ENCODE peak calls at places on chromosomes 4 and X, in seven cellular contexts. One of them, this sample, is unnamed.

GRCh38 chrX:9146657-9147056 is 112.7 kb upstream of the FAM9B start:
- DNase-seq in dermis microvascular lymphatic vessel endothelial cell: no peak
- DNase-seq in naive thymus-derived CD8-positive, alpha-beta T cell: no peak
- DNase-seq in nephron progenitor cell: no peak
- DNase-seq in adrenal gland: no peak
- DNase-seq in LoVo: no peak
- DNase-seq in IMR-90: no peak
- DNase-seq in this sample: no peak

GRCh38 chr4:6771229-6771671 is 11.3 kb upstream of the KIAA0232 start:
- DNase-seq in dermis microvascular lymphatic vessel endothelial cell: no peak
- DNase-seq in naive thymus-derived CD8-positive, alpha-beta T cell: no peak
- DNase-seq in nephron progenitor cell: no peak
- DNase-seq in adrenal gland: no peak
- DNase-seq in LoVo: no peak
- DNase-seq in IMR-90: peak
- DNase-seq in this sample: no peak

GRCh38 chr4:178165251-178165650 is 723.0 kb upstream of the AGA start:
- DNase-seq in dermis microvascular lymphatic vessel endothelial cell: no peak
- DNase-seq in naive thymus-derived CD8-positive, alpha-beta T cell: no peak
- DNase-seq in nephron progenitor cell: no peak
- DNase-seq in adrenal gland: no peak
- DNase-seq in LoVo: no peak
- DNase-seq in IMR-90: no peak
- DNase-seq in this sample: no peak

GRCh38 chrX:21940356-21940829 is at the start of gene SMS:
- DNase-seq in dermis microvascular lymphatic vessel endothelial cell: peak
- DNase-seq in naive thymus-derived CD8-positive, alpha-beta T cell: peak
- DNase-seq in nephron progenitor cell: peak
- DNase-seq in adrenal gland: peak
- DNase-seq in LoVo: peak
- DNase-seq in IMR-90: peak
- DNase-seq in this sample: peak

GRCh38 chr4:169557061-169557636 is 55.2 kb downstream of the NEK1 start:
- DNase-seq in dermis microvascular lymphatic vessel endothelial cell: peak
- DNase-seq in naive thymus-derived CD8-positive, alpha-beta T cell: no peak
- DNase-seq in nephron progenitor cell: no peak
- DNase-seq in adrenal gland: no peak
- DNase-seq in LoVo: peak
- DNase-seq in IMR-90: peak
- DNase-seq in this sample: no peak

GRCh38 chr4:34047363-34047762 is 2197.0 kb downstream of the ARAP2 start:
- DNase-seq in dermis microvascular lymphatic vessel endothelial cell: no peak
- DNase-seq in naive thymus-derived CD8-positive, alpha-beta T cell: no peak
- DNase-seq in nephron progenitor cell: no peak
- DNase-seq in adrenal gland: no peak
- DNase-seq in LoVo: no peak
- DNase-seq in IMR-90: no peak
- DNase-seq in this sample: no peak

GRCh38 chr4:25950476-25951389 is 36.7 kb downstream of the SMIM20 start:
- DNase-seq in dermis microvascular lymphatic vessel endothelial cell: peak
- DNase-seq in naive thymus-derived CD8-positive, alpha-beta T cell: no peak
- DNase-seq in nephron progenitor cell: no peak
- DNase-seq in adrenal gland: no peak
- DNase-seq in LoVo: no peak
- DNase-seq in IMR-90: no peak
- DNase-seq in this sample: peak

GRCh38 chrX:39603291-39603690 is 494.5 kb downstream of the BCOR start:
- DNase-seq in dermis microvascular lymphatic vessel endothelial cell: no peak
- DNase-seq in naive thymus-derived CD8-positive, alpha-beta T cell: no peak
- DNase-seq in nephron progenitor cell: no peak
- DNase-seq in adrenal gland: no peak
- DNase-seq in LoVo: no peak
- DNase-seq in IMR-90: no peak
- DNase-seq in this sample: no peak

GRCh38 chrX:79524642-79525041 is 157.5 kb upstream of the ITM2A start:
- DNase-seq in dermis microvascular lymphatic vessel endothelial cell: no peak
- DNase-seq in naive thymus-derived CD8-positive, alpha-beta T cell: no peak
- DNase-seq in nephron progenitor cell: no peak
- DNase-seq in adrenal gland: no peak
- DNase-seq in LoVo: no peak
- DNase-seq in IMR-90: no peak
- DNase-seq in this sample: no peak

GRCh38 chr4:14264437-14264836 is 636.9 kb upstream of the BOD1L1 start:
- DNase-seq in dermis microvascular lymphatic vessel endothelial cell: no peak
- DNase-seq in naive thymus-derived CD8-positive, alpha-beta T cell: no peak
- DNase-seq in nephron progenitor cell: no peak
- DNase-seq in adrenal gland: no peak
- DNase-seq in LoVo: no peak
- DNase-seq in IMR-90: peak
- DNase-seq in this sample: peak

GRCh38 chr4:88729146-88729755 is 31.6 kb upstream of the NAP1L5 start:
- DNase-seq in dermis microvascular lymphatic vessel endothelial cell: peak
- DNase-seq in naive thymus-derived CD8-positive, alpha-beta T cell: no peak
- DNase-seq in nephron progenitor cell: no peak
- DNase-seq in adrenal gland: no peak
- DNase-seq in LoVo: no peak
- DNase-seq in IMR-90: no peak
- DNase-seq in this sample: peak

GRCh38 chr4:130110189-130110588 is 1014.2 kb downstream of the C4orf33 start:
- DNase-seq in dermis microvascular lymphatic vessel endothelial cell: no peak
- DNase-seq in naive thymus-derived CD8-positive, alpha-beta T cell: no peak
- DNase-seq in nephron progenitor cell: no peak
- DNase-seq in adrenal gland: no peak
- DNase-seq in LoVo: no peak
- DNase-seq in IMR-90: no peak
- DNase-seq in this sample: no peak

GRCh38 chrX:118807151-118808017 is 16.2 kb upstream of the ZCCHC12 start:
- DNase-seq in dermis microvascular lymphatic vessel endothelial cell: peak
- DNase-seq in naive thymus-derived CD8-positive, alpha-beta T cell: peak
- DNase-seq in nephron progenitor cell: peak
- DNase-seq in adrenal gland: peak
- DNase-seq in LoVo: peak
- DNase-seq in IMR-90: peak
- DNase-seq in this sample: peak

GRCh38 chrX:39705299-39705698 is 392.5 kb downstream of the BCOR start:
- DNase-seq in dermis microvascular lymphatic vessel endothelial cell: peak
- DNase-seq in naive thymus-derived CD8-positive, alpha-beta T cell: no peak
- DNase-seq in nephron progenitor cell: no peak
- DNase-seq in adrenal gland: peak
- DNase-seq in LoVo: peak
- DNase-seq in IMR-90: peak
- DNase-seq in this sample: peak

GRCh38 chr4:186685744-186686143 is 37.9 kb downstream of the FAT1 start:
- DNase-seq in dermis microvascular lymphatic vessel endothelial cell: no peak
- DNase-seq in naive thymus-derived CD8-positive, alpha-beta T cell: no peak
- DNase-seq in nephron progenitor cell: no peak
- DNase-seq in adrenal gland: no peak
- DNase-seq in LoVo: peak
- DNase-seq in IMR-90: peak
- DNase-seq in this sample: peak

GRCh38 chr4:185576918-185577591 is 41.7 kb upstream of the PDLIM3 start:
- DNase-seq in dermis microvascular lymphatic vessel endothelial cell: no peak
- DNase-seq in naive thymus-derived CD8-positive, alpha-beta T cell: no peak
- DNase-seq in nephron progenitor cell: no peak
- DNase-seq in adrenal gland: no peak
- DNase-seq in LoVo: no peak
- DNase-seq in IMR-90: peak
- DNase-seq in this sample: no peak

GRCh38 chrX:47707031-47707780 is 48.2 kb upstream of the UXT start:
- DNase-seq in dermis microvascular lymphatic vessel endothelial cell: no peak
- DNase-seq in naive thymus-derived CD8-positive, alpha-beta T cell: no peak
- DNase-seq in nephron progenitor cell: no peak
- DNase-seq in adrenal gland: no peak
- DNase-seq in LoVo: no peak
- DNase-seq in IMR-90: no peak
- DNase-seq in this sample: no peak

GRCh38 chr4:46404961-46405360 is 15.0 kb upstream of the GABRA2 start:
- DNase-seq in dermis microvascular lymphatic vessel endothelial cell: no peak
- DNase-seq in naive thymus-derived CD8-positive, alpha-beta T cell: no peak
- DNase-seq in nephron progenitor cell: peak
- DNase-seq in adrenal gland: no peak
- DNase-seq in LoVo: no peak
- DNase-seq in IMR-90: peak
- DNase-seq in this sample: no peak

GRCh38 chrX:13078739-13079444 is 34.5 kb upstream of the FAM9C start:
- DNase-seq in dermis microvascular lymphatic vessel endothelial cell: peak
- DNase-seq in naive thymus-derived CD8-positive, alpha-beta T cell: no peak
- DNase-seq in nephron progenitor cell: no peak
- DNase-seq in adrenal gland: peak
- DNase-seq in LoVo: peak
- DNase-seq in IMR-90: peak
- DNase-seq in this sample: peak

GRCh38 chr4:153488719-153489384 is 22.7 kb downstream of the TMEM131L start:
- DNase-seq in dermis microvascular lymphatic vessel endothelial cell: peak
- DNase-seq in naive thymus-derived CD8-positive, alpha-beta T cell: no peak
- DNase-seq in nephron progenitor cell: peak
- DNase-seq in adrenal gland: no peak
- DNase-seq in LoVo: no peak
- DNase-seq in IMR-90: no peak
- DNase-seq in this sample: peak

GRCh38 chr4:31803511-31804195 is 1083.5 kb downstream of the PCDH7 start:
- DNase-seq in dermis microvascular lymphatic vessel endothelial cell: no peak
- DNase-seq in naive thymus-derived CD8-positive, alpha-beta T cell: no peak
- DNase-seq in nephron progenitor cell: no peak
- DNase-seq in adrenal gland: no peak
- DNase-seq in LoVo: no peak
- DNase-seq in IMR-90: no peak
- DNase-seq in this sample: no peak

GRCh38 chr4:83751336-83751949 is 215.5 kb downstream of the GPAT3 start:
- DNase-seq in dermis microvascular lymphatic vessel endothelial cell: no peak
- DNase-seq in naive thymus-derived CD8-positive, alpha-beta T cell: no peak
- DNase-seq in nephron progenitor cell: no peak
- DNase-seq in adrenal gland: no peak
- DNase-seq in LoVo: peak
- DNase-seq in IMR-90: no peak
- DNase-seq in this sample: no peak

GRCh38 chr4:144645621-144646522 is at the start of gene HHIP:
- DNase-seq in dermis microvascular lymphatic vessel endothelial cell: peak
- DNase-seq in naive thymus-derived CD8-positive, alpha-beta T cell: peak
- DNase-seq in nephron progenitor cell: peak
- DNase-seq in adrenal gland: peak
- DNase-seq in LoVo: no peak
- DNase-seq in IMR-90: peak
- DNase-seq in this sample: peak

GRCh38 chrX:134718329-134719317 is 60.4 kb upstream of the PLAC1 start:
- DNase-seq in dermis microvascular lymphatic vessel endothelial cell: peak
- DNase-seq in naive thymus-derived CD8-positive, alpha-beta T cell: no peak
- DNase-seq in nephron progenitor cell: no peak
- DNase-seq in adrenal gland: no peak
- DNase-seq in LoVo: peak
- DNase-seq in IMR-90: peak
- DNase-seq in this sample: peak

GRCh38 chr4:139734875-139735380 is 69.3 kb downstream of the MGST2 start:
- DNase-seq in dermis microvascular lymphatic vessel endothelial cell: peak
- DNase-seq in naive thymus-derived CD8-positive, alpha-beta T cell: peak
- DNase-seq in nephron progenitor cell: peak
- DNase-seq in adrenal gland: peak
- DNase-seq in LoVo: no peak
- DNase-seq in IMR-90: peak
- DNase-seq in this sample: peak

GRCh38 chr4:139853309-139853708 is 187.7 kb downstream of the MGST2 start:
- DNase-seq in dermis microvascular lymphatic vessel endothelial cell: no peak
- DNase-seq in naive thymus-derived CD8-positive, alpha-beta T cell: no peak
- DNase-seq in nephron progenitor cell: no peak
- DNase-seq in adrenal gland: no peak
- DNase-seq in LoVo: no peak
- DNase-seq in IMR-90: no peak
- DNase-seq in this sample: no peak

GRCh38 chr4:75714681-75715080 is 9.7 kb upstream of the USO1 start:
- DNase-seq in dermis microvascular lymphatic vessel endothelial cell: no peak
- DNase-seq in naive thymus-derived CD8-positive, alpha-beta T cell: no peak
- DNase-seq in nephron progenitor cell: no peak
- DNase-seq in adrenal gland: no peak
- DNase-seq in LoVo: no peak
- DNase-seq in IMR-90: no peak
- DNase-seq in this sample: no peak

GRCh38 chr4:165085946-165086345 is 26.7 kb downstream of the TMEM192 start:
- DNase-seq in dermis microvascular lymphatic vessel endothelial cell: no peak
- DNase-seq in naive thymus-derived CD8-positive, alpha-beta T cell: no peak
- DNase-seq in nephron progenitor cell: no peak
- DNase-seq in adrenal gland: no peak
- DNase-seq in LoVo: no peak
- DNase-seq in IMR-90: no peak
- DNase-seq in this sample: no peak

GRCh38 chr4:122005064-122005755 is 53.4 kb upstream of the TRPC3 start:
- DNase-seq in dermis microvascular lymphatic vessel endothelial cell: no peak
- DNase-seq in naive thymus-derived CD8-positive, alpha-beta T cell: no peak
- DNase-seq in nephron progenitor cell: no peak
- DNase-seq in adrenal gland: no peak
- DNase-seq in LoVo: no peak
- DNase-seq in IMR-90: peak
- DNase-seq in this sample: no peak

GRCh38 chrX:78619829-78620228 is 39.3 kb downstream of the RTL3 start:
- DNase-seq in dermis microvascular lymphatic vessel endothelial cell: peak
- DNase-seq in naive thymus-derived CD8-positive, alpha-beta T cell: no peak
- DNase-seq in nephron progenitor cell: no peak
- DNase-seq in adrenal gland: no peak
- DNase-seq in LoVo: no peak
- DNase-seq in IMR-90: no peak
- DNase-seq in this sample: peak

GRCh38 chr4:129415001-129415400 is 319.0 kb downstream of the C4orf33 start:
- DNase-seq in dermis microvascular lymphatic vessel endothelial cell: no peak
- DNase-seq in naive thymus-derived CD8-positive, alpha-beta T cell: no peak
- DNase-seq in nephron progenitor cell: no peak
- DNase-seq in adrenal gland: no peak
- DNase-seq in LoVo: no peak
- DNase-seq in IMR-90: no peak
- DNase-seq in this sample: no peak

This sample was measured in lung microvascular endothelial cell.